ENCODE peak calls at places on chromosomes 16 and 17, in eight cellular contexts. G, P, T, Z, R, S, H and W are unnamed samples.
A peak's percentile ranks its signal among the peaks of the same experiment; 100 is the strongest.

GRCh38 chr16:75532142-75532765 is 3.7 kb downstream of the CHST5 start:
- DNase-seq in S (no peak), G (no peak), H (no peak), P (no peak), Z (no peak), T (no peak), R (no peak), W (no peak)

GRCh38 chr17:35799942-35800341 is 4.5 kb upstream of the MMP28 start:
- DNase-seq in G (no peak), Z (peak; percentile 68), P (peak; percentile 77), S (peak; percentile 82), T (no peak), H (no peak), R (no peak), W (no peak)

GRCh38 chr17:76261421-76262215 is 3.5 kb upstream of the UBALD2 start:
- DNase-seq in S (no peak), T (no peak), R (peak; percentile 86), H (no peak), P (no peak), Z (peak; percentile 33), G (peak; percentile 78), W (no peak)

GRCh38 chr16:49492090-49492801 is 118.6 kb downstream of the C16orf78 start:
- DNase-seq in T (no peak), G (peak; percentile 37), P (peak; percentile 39), H (peak; percentile 83), R (peak; percentile 70), Z (peak; percentile 6), S (peak; percentile 94), W (peak; percentile 78)

GRCh38 chr17:43356450-43356849 is 42.3 kb upstream of the ARL4D start:
- DNase-seq in S (no peak), R (no peak), Z (no peak), P (no peak), H (no peak), T (no peak), G (no peak), W (no peak)

GRCh38 chr17:82302991-82303943 is 14.1 kb downstream of the CD7 start:
- DNase-seq in G (no peak), P (no peak), S (peak; percentile 42), T (no peak), H (no peak), Z (no peak), R (no peak), W (no peak)

GRCh38 chr17:27974045-27974436 is 68.4 kb upstream of the NLK start:
- DNase-seq in H (no peak), P (no peak), S (no peak), R (no peak), G (no peak), Z (no peak), T (no peak), W (no peak)

GRCh38 chr17:47225436-47225858 is 16.3 kb downstream of the MYL4 start:
- DNase-seq in P (peak; percentile 95), R (no peak), S (no peak), Z (peak; percentile 99), T (peak; percentile 58), G (no peak), H (no peak), W (no peak)

GRCh38 chr17:62064029-62064790 is 868 bp downstream of the MED13 start:
- DNase-seq in R (peak; percentile 29), G (peak; percentile 71), Z (peak; percentile 67), S (no peak), T (no peak), H (no peak), P (peak; percentile 42), W (no peak)

DNA sequence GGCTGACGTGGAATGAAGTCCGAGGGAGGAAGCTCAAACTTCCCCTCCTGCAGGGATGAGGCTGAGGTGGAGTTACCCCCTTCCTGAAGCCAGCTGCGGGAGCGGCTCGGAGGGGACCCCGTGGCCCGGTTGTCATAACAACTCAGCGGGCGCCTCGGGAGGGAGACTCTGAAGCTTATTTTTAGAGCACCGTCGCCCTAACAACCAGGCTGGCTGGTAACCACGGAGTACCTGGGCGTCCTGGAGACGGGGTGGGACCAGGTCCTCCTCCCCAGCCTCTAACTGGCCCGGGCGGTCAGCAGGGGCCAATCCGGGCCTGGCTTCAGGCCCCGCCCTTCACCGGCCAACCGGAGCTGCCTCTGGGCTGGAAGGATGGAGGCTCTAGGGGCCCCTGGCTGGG is 27.7 kb downstream of the NECAB2 start:
- DNase-seq in Z (no peak), R (no peak), P (no peak), H (peak; percentile 90), S (no peak), T (peak; percentile 18), G (no peak), W (peak; percentile 88)
- TF ChIP-seq EZH2phosphoT487 in Z (no peak), R (no peak), P (no peak), H (no peak), S (no peak), T (no peak), G (no peak), W (no peak)

GRCh38 chr17:8781784-8782575 is 17.2 kb downstream of the MFSD6L start:
- DNase-seq in P (no peak), H (no peak), S (no peak), R (no peak), T (no peak), G (no peak), Z (no peak), W (peak; percentile 34)

GRCh38 chr17:8776861-8777260 is 18.5 kb upstream of the SPDYE4 start:
- DNase-seq in Z (no peak), H (no peak), G (no peak), T (no peak), S (no peak), R (no peak), P (no peak), W (no peak)
- TF ChIP-seq EZH2phosphoT487 in Z (no peak), H (no peak), G (no peak), T (no peak), S (no peak), R (no peak), P (no peak), W (no peak)

DNA sequence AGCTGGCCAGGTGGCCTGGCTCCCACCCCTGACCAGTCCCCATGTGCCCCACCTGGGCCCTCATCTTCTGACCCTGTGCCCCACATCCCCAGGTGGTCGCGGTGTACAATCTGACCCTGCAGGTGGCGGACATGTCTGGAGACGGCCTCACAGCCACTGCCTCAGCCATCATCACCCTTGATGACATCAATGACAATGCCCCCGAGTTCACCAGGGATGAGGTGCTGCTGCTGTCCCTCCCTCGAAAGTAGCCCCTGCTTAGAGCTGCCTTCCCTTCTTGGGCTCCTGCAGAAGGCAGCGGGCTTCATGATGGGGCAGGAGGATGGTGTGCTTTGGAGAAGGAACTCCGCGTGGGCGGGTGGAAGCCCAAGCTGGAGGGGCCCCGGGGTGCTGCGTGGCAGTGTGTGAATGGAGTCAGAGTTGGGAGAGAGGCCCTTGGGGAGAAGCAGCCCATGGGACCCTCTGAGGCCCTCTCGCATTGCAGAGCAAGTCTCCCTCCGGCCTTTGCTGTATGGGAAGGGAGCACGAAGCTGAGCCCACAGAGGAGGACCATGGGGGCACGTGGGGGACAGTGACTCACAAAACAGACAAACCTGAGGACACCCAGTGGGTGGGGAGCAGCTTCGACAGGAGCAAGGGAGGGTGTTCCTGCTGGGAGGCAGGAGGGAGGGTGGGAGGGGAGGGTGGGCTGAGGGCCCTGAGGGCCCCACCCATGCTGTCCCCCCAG is 12.8 kb downstream of the SLC22A31 start:
- DNase-seq in H (peak; percentile 42), T (no peak), Z (no peak), R (peak; percentile 38), P (peak; percentile 67), S (no peak), G (no peak), W (no peak)
- TF ChIP-seq EZH2phosphoT487 in H (no peak), T (no peak), Z (no peak), R (no peak), P (no peak), S (no peak), G (no peak), W (no peak)

GRCh38 chr16:67407788-67408452 is 8.4 kb downstream of the ZDHHC1 start:
- DNase-seq in G (no peak), H (no peak), T (no peak), P (no peak), S (no peak), Z (no peak), R (no peak), W (no peak)
- TF ChIP-seq EZH2phosphoT487 in G (no peak), H (no peak), T (no peak), P (no peak), S (no peak), Z (no peak), R (no peak), W (no peak)

GRCh38 chr17:72386619-72387237 is 265.9 kb downstream of the SOX9 start:
- DNase-seq in G (no peak), Z (peak; percentile 51), T (no peak), H (no peak), P (no peak), S (no peak), R (no peak), W (peak; percentile 60)
- TF ChIP-seq EZH2phosphoT487 in G (no peak), Z (no peak), T (no peak), H (no peak), P (no peak), S (no peak), R (no peak), W (no peak)